ENCODE peak calls at places on chromosomes 12 and 14, in five cellular contexts. Q, F, K, C and G are unnamed samples.

GRCh38 chr12:563899-564298 is 99.3 kb downstream of the NINJ2 start:
- DNase-seq in C (no peak), K (no peak), Q (no peak), F (no peak), G (no peak)

GRCh38 chr12:27361372-27361771 is 28.7 kb downstream of the BMAL2 start:
- DNase-seq in K (no peak), C (no peak), Q (no peak), F (no peak), G (no peak)

GRCh38 chr12:99154264-99154982 is 493.1 kb upstream of the GARIN6 start:
- DNase-seq in K (no peak), C (no peak), Q (no peak), F (no peak), G (no peak)

GRCh38 chr12:126159139-126159538 is 1093.9 kb downstream of the AACS start:
- DNase-seq in F (no peak), K (no peak), Q (no peak), C (no peak), G (no peak)

GRCh38 chr12:64938179-64938578 is 113.7 kb downstream of the TBC1D30 start:
- DNase-seq in Q (no peak), F (no peak), K (no peak), C (no peak), G (no peak)

GRCh38 chr14:50631408-50631821 is 36.7 kb downstream of the SAV1 start:
- DNase-seq in C (no peak), K (no peak), F (no peak), Q (no peak), G (no peak)

GRCh38 chr12:127485528-127485927 is 781.4 kb upstream of the TMEM132C start:
- DNase-seq in C (no peak), K (no peak), Q (no peak), F (no peak), G (no peak)

GRCh38 chr12:54257332-54257731 is 22.6 kb downstream of the CBX5 start:
- DNase-seq in Q (no peak), K (no peak), F (no peak), C (no peak), G (no peak)

GRCh38 chr12:67394600-67394999 is 125.4 kb downstream of the CAND1 start:
- DNase-seq in K (peak; percentile 31), F (no peak), Q (peak; percentile 53), C (no peak), G (no peak)

GRCh38 chr12:50221228-50222008 is 54.2 kb upstream of the CERS5 start:
- DNase-seq in K (no peak), Q (no peak), F (no peak), C (no peak), G (no peak)

GRCh38 chr12:25041006-25041741 is 92.3 kb upstream of the BCAT1 start:
- DNase-seq in F (no peak), Q (no peak), C (no peak), K (no peak), G (no peak)

GRCh38 chr12:49121047-49121696 is 10.0 kb downstream of the TUBA1B start:
- DNase-seq in F (peak; percentile 37), C (peak; percentile 77), Q (peak; percentile 54), K (peak; percentile 39), G (no peak)

GRCh38 chr12:29559194-29559593 is 61.7 kb upstream of the OVCH1 start:
- DNase-seq in F (no peak), Q (no peak), K (no peak), C (no peak), G (no peak)

GRCh38 chr14:105301103-105301914 is 508 bp upstream of the BRF1 start:
- DNase-seq in C (peak; percentile 99), Q (peak; percentile 100), F (peak; percentile 99), K (peak; percentile 97), G (peak; percentile 100)

GRCh38 chr12:114393569-114393968 is 12.4 kb downstream of the TBX5 start:
- DNase-seq in C (no peak), K (no peak), Q (no peak), F (no peak), G (no peak)

GRCh38 chr12:906077-906585 is 43.4 kb downstream of the RAD52 start:
- DNase-seq in C (no peak), Q (no peak), F (no peak), K (no peak), G (no peak)

GRCh38 chr14:56087824-56088571 is 30.2 kb upstream of the PELI2 start:
- DNase-seq in C (no peak), K (no peak), Q (no peak), F (no peak), G (no peak)

GRCh38 chr12:12466157-12466556 is 96.5 kb downstream of the DUSP16 start:
- DNase-seq in K (no peak), C (no peak), Q (no peak), F (no peak), G (no peak)

GRCh38 chr12:45575417-45575816 is 154.1 kb upstream of the ARID2 start:
- DNase-seq in F (no peak), C (no peak), K (no peak), Q (no peak), G (no peak)

GRCh38 chr14:65002586-65003210 is 16.0 kb downstream of the FNTB start:
- DNase-seq in K (no peak), C (no peak), F (no peak), Q (no peak), G (no peak)

GRCh38 chr12:33770652-33771051 is 251.6 kb upstream of the ALG10 start:
- DNase-seq in F (no peak), Q (no peak), K (no peak), C (no peak), G (no peak)

GRCh38 chr12:86660488-86661171 is 404.4 kb upstream of the MGAT4C start:
- DNase-seq in K (no peak), F (no peak), C (no peak), Q (no peak), G (no peak)

GRCh38 chr12:6950401-6950801 is 755 bp upstream of the PTPN6 start:
- DNase-seq in K (no peak), Q (no peak), F (peak; percentile 41), C (peak; percentile 60), G (no peak)

GRCh38 chr14:29536886-29537511 is 390.6 kb downstream of the PRKD1 start:
- DNase-seq in F (no peak), C (no peak), K (no peak), Q (no peak), G (no peak)

GRCh38 chr12:49557917-49558215 is 10.1 kb downstream of the MCRS1 start:
- DNase-seq in F (no peak), K (no peak), C (peak; percentile 39), Q (no peak), G (no peak)

GRCh38 chr14:83520837-83521236 is 1987.2 kb upstream of the SEL1L start:
- DNase-seq in Q (no peak), F (no peak), K (no peak), C (no peak), G (no peak)

GRCh38 chr12:131619736-131620506 is 91.0 kb upstream of the SFSWAP start:
- DNase-seq in C (no peak), K (no peak), Q (no peak), F (no peak), G (no peak)

GRCh38 chr12:104953323-104953722 is 4.8 kb downstream of the SLC41A2 start:
- DNase-seq in F (no peak), C (peak; percentile 37), K (no peak), Q (peak; percentile 27), G (no peak)
- TF ChIP-seq CTCF in F (no peak), C (no peak), K (no peak), Q (no peak), G (no peak)

GRCh38 chr14:62661818-62662217 is 383.4 kb downstream of the KCNH5 start:
- DNase-seq in C (no peak), F (no peak), Q (no peak), K (no peak), G (no peak)

GRCh38 chr14:62662811-62663477 is 382.3 kb downstream of the KCNH5 start:
- DNase-seq in K (no peak), F (no peak), Q (no peak), C (peak; percentile 72), G (no peak)

GRCh38 chr14:62673014-62673727 is 372.1 kb downstream of the KCNH5 start:
- DNase-seq in K (no peak), C (no peak), F (no peak), Q (no peak), G (no peak)

GRCh38 chr14:62670526-62670925 is 374.7 kb downstream of the KCNH5 start:
- DNase-seq in F (no peak), K (no peak), C (no peak), Q (no peak), G (no peak)

GRCh38 chr14:62667515-62667914 is 377.7 kb downstream of the KCNH5 start:
- DNase-seq in K (no peak), C (no peak), Q (no peak), F (no peak), G (no peak)
- TF ChIP-seq CTCF in K (no peak), C (no peak), Q (no peak), F (no peak), G (no peak)

GRCh38 chr14:36939265-36939664 is 233.1 kb downstream of the SLC25A21 start:
- DNase-seq in Q (no peak), F (no peak), C (no peak), K (no peak), G (no peak)

GRCh38 chr14:36940476-36940875 is 231.9 kb downstream of the SLC25A21 start:
- DNase-seq in Q (no peak), C (no peak), K (no peak), F (no peak), G (no peak)

GRCh38 chr14:36944307-36945010 is 227.9 kb downstream of the SLC25A21 start:
- DNase-seq in K (no peak), F (no peak), Q (no peak), C (no peak), G (no peak)

GRCh38 chr14:36941783-36942521 is 230.5 kb downstream of the SLC25A21 start:
- DNase-seq in F (peak; percentile 81), Q (peak; percentile 79), C (peak; percentile 82), K (peak; percentile 59), G (no peak)

DNA sequence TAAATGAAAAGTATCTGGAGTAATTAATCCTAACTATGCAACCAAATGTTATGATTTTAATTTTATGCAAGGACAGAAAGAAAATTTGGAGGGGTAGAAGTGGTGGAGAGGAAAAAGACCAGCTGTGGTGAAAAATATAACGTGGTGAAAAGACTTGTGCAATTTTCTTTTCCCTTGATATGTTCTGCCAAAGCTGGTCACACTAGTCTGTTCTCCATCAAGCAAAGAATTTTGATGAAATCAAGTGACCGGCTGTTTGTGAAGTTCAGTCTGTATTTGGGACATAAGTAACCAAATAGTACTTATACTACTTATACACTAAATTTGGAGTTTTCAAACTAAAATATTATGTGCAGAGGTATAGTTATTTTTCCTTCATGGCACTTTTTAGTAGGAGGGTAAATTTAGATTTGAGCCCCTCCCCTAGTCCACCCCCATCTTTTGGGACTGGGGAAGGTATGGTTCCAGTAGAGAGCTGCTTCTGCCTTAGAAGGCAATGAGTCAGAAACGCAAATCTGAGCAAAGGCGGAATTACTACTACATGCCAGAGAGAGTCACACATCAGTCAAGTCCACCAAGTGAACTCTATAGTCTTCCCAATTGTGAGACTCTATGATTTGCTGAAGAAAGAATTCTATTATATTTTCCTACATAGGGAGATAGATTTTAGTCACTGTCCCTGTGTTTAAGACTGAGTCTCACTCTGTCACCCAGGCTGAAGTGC is 229.7 kb downstream of the SLC25A21 start:
- DNase-seq in Q (no peak), C (no peak), F (no peak), K (no peak), G (no peak)
- TF ChIP-seq CTCF in Q (no peak), C (peak; percentile 1), F (peak; percentile 50), K (no peak), G (peak; percentile 68)

DNA sequence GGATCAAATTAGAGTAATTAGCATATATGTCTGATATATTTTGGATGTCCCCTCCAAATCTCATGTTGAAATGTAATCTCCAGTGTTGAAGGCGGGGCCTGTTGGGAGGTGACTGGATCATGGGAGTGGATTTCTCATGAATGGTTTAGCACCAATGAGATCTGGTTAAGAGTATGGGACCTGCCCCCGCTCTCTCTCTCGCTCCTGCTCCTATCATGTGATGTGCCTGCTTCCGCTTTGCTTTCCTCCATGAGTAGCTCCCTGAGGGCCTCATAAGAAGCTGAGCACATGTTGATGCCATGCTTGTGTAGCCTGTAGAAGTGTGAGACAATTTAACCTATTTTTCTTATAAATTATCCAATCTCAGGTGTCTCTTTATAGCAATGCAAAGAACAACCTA is 73.1 kb downstream of the PAWR start:
- DNase-seq in Q (no peak), C (no peak), F (no peak), K (no peak), G (no peak)
- TF ChIP-seq CTCF in Q (no peak), C (no peak), F (no peak), K (no peak), G (no peak)